ENCODE peak calls at places on chromosomes 4 and X, in eight cellular contexts. P is CD8-positive, alpha-beta T cell; B is A549; N is lower lobe of right lung; W is K562; E is MM.1S; O is HCT116; F is neuronal stem cell. A is an unnamed sample.

GRCh38 chrX:68889244-68889643 is 60.4 kb downstream of the EFNB1 start:
- DNase-seq in O (no peak), N (no peak), F (no peak), E (no peak), W (no peak), P (no peak), B (no peak), A (no peak)

GRCh38 chrX:16469870-16470269 is 180.1 kb upstream of the S100G start:
- DNase-seq in E (no peak), B (no peak), N (no peak), P (no peak), F (no peak), W (peak; percentile 7), O (no peak), A (peak; percentile 17)

GRCh38 chr4:19727141-19727540 is 524.6 kb upstream of the SLIT2 start:
- DNase-seq in B (no peak), P (no peak), W (no peak), E (no peak), O (no peak), F (no peak), N (no peak), A (no peak)

GRCh38 chr4:153555730-153556440 is 89.7 kb downstream of the TMEM131L start:
- DNase-seq in O (no peak), E (no peak), N (no peak), F (no peak), W (no peak), P (no peak), B (no peak), A (no peak)

GRCh38 chr4:117477925-117478324 is 392.5 kb upstream of the TRAM1L1 start:
- DNase-seq in O (no peak), N (no peak), W (no peak), B (no peak), P (no peak), F (no peak), E (no peak), A (no peak)

GRCh38 chr4:151329217-151330007 is 4.0 kb upstream of the SH3D19 start:
- DNase-seq in E (no peak), N (no peak), F (no peak), B (no peak), O (no peak), P (no peak), W (no peak), A (no peak)

GRCh38 chrX:139559383-139560042 is 29.0 kb downstream of the F9 start:
- DNase-seq in E (peak; percentile 68), O (peak; percentile 24), W (peak; percentile 4), F (peak; percentile 45), B (peak; percentile 2), N (no peak), P (no peak), A (peak; percentile 92)

GRCh38 chrX:18461431-18461830 is 36.0 kb downstream of the CDKL5 start:
- DNase-seq in F (no peak), N (no peak), P (no peak), W (no peak), O (no peak), B (no peak), E (no peak), A (no peak)

GRCh38 chrX:124239324-124239723 is 93.1 kb upstream of the TEX13D start:
- DNase-seq in B (no peak), N (no peak), E (no peak), O (no peak), F (no peak), P (no peak), W (no peak), A (no peak)

GRCh38 chr4:113355550-113356371 is 306.3 kb downstream of the ANK2 start:
- DNase-seq in P (peak; percentile 72), F (no peak), O (peak; percentile 93), W (no peak), E (peak; percentile 30), B (no peak), N (no peak), A (no peak)

GRCh38 chrX:155000841-155001240 is 21.7 kb downstream of the F8 start:
- DNase-seq in B (no peak), E (no peak), P (no peak), N (no peak), W (no peak), O (no peak), F (no peak), A (no peak)

GRCh38 chr4:181008164-181008563 is 1235.0 kb upstream of the TENM3 start:
- DNase-seq in B (no peak), P (no peak), W (no peak), E (no peak), F (no peak), O (no peak), N (no peak), A (no peak)

DNA sequence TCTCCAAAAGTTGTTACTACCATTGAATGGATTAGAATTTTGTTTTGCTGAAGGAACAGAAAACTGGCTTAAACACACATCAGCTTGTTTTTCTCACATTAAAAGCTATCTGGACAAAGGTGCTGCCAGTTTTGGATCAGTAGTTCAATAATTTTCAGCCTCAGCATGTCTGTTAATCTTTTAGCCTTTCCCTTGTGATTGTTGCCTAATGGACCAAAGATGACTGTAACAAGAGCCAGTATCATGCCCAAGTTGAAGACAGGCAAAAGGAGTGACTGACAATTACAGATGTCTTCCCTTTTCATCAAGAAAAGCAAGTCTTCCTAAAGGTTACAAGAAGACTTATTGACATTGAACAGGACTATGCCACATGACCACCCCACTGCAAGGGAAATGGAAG is 419.7 kb downstream of the MAPK10 start:
- DNase-seq in E (no peak), B (no peak), N (no peak), W (no peak), P (no peak), O (no peak), F (no peak), A (no peak)
- H3K4me1 ChIP-seq in E (no peaks in the 10 kb centered on the region), B (peaks cover 15% of the 10 kb centered on the region), N (no peaks in the 10 kb centered on the region), W (no peaks in the 10 kb centered on the region), P (no peaks in the 10 kb centered on the region), O (no peaks in the 10 kb centered on the region), F (no peaks in the 10 kb centered on the region), A (peaks cover 8% of the 10 kb centered on the region)

GRCh38 chrX:34560180-34560579 is 96.9 kb downstream of the TMEM47 start:
- DNase-seq in B (no peak), E (no peak), F (no peak), N (no peak), W (no peak), O (no peak), P (no peak), A (no peak)

GRCh38 chrX:34563809-34564208 is 93.3 kb downstream of the TMEM47 start:
- DNase-seq in N (no peak), O (no peak), P (no peak), B (no peak), F (no peak), W (no peak), E (no peak), A (no peak)

GRCh38 chrX:34559325-34559724 is 97.8 kb downstream of the TMEM47 start:
- DNase-seq in N (no peak), F (no peak), P (no peak), E (peak; percentile 7), W (no peak), B (no peak), O (no peak), A (no peak)

GRCh38 chrX:34562006-34562405 is 95.1 kb downstream of the TMEM47 start:
- DNase-seq in W (no peak), O (no peak), B (no peak), F (no peak), E (no peak), P (no peak), N (no peak), A (no peak)

DNA sequence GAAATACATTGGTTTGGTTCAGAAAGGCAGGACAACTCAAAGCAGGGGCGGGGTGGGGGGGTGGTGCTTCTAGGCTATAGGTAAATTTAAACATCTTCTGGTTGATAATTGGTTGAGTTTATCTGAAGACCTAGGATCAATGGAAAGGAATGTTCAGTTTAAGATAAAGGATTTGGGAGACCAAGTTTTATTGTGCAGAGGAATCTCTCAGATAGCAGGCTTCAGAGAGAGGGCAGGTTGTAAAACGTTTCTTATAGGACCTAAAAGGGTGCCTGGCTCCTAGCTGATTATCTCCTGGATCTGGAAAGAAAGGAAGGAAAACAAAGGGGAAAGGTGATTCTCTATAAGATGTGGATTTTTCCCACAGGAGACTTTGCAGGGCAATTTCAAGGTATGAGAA is 94.0 kb downstream of the TMEM47 start:
- DNase-seq in W (no peak), B (no peak), O (no peak), N (no peak), F (no peak), P (no peak), E (no peak), A (no peak)
- H3K4me1 ChIP-seq in W (no peaks in the 10 kb centered on the region), B (no peaks in the 10 kb centered on the region), O (no peaks in the 10 kb centered on the region), N (no peaks in the 10 kb centered on the region), F (no peaks in the 10 kb centered on the region), P (no peaks in the 10 kb centered on the region), E (no peaks in the 10 kb centered on the region), A (no peaks in the 10 kb centered on the region)

GRCh38 chr4:7807351-7807921 is 132.2 kb downstream of the AFAP1 start:
- DNase-seq in B (no peak), E (no peak), O (no peak), N (no peak), F (no peak), W (no peak), P (no peak), A (no peak)
- H3K4me1 ChIP-seq in B (peaks cover 75% of the 10 kb centered on the region), E (no peaks in the 10 kb centered on the region), O (peaks cover 7% of the 10 kb centered on the region), N (peaks cover 61% of the 10 kb centered on the region), F (peaks cover 32% of the 10 kb centered on the region), W (no peaks in the 10 kb centered on the region), P (no peaks in the 10 kb centered on the region), A (no peaks in the 10 kb centered on the region)

GRCh38 chrX:37785569-37785968 is 5.7 kb downstream of the CYBB start:
- DNase-seq in F (no peak), E (no peak), B (no peak), O (no peak), N (peak; percentile 51), P (no peak), W (no peak), A (no peak)

GRCh38 chrX:37787353-37787869 is 7.6 kb downstream of the CYBB start:
- DNase-seq in F (no peak), N (no peak), B (no peak), E (peak; percentile 36), P (no peak), O (no peak), W (no peak), A (no peak)

GRCh38 chrX:37783284-37783683 is 3.4 kb downstream of the CYBB start:
- DNase-seq in N (no peak), O (no peak), P (no peak), E (no peak), F (no peak), B (no peak), W (no peak), A (no peak)

GRCh38 chrX:37781808-37782207 is 1.9 kb downstream of the CYBB start:
- DNase-seq in E (no peak), P (no peak), F (no peak), W (no peak), N (no peak), B (no peak), O (no peak), A (no peak)

DNA sequence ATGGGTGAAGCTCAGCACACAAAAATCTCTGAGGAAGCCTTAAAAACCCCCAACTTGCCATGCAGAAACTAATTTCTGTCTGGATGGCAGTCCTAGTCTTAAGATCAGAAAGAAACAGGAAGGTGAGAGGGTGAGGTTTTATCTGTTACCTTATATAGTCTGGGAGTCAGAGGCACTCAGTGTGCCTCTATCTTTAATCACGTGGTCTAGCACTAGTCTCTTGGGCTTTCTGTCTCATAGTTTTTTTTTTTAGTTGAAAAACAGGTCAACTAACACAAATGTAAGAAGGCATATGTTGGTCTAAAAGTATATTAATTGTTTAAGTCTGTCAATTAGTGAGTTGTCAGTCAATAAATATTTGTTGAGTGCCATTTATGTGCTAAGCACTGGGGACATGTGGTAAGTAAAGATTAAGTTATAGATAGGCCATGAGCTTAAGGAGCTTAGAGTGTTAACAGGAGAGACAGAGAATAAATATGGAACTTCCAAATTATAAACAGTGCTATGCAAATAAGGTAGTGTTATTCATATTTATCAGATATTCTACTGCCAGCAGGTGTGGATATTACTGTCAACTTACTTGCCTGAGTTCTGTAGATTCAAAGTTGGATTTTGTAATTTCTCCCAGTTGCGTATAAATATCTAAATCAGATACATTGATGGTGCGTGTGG is 6.9 kb downstream of the CYBB start:
- DNase-seq in O (no peak), B (no peak), P (no peak), F (no peak), E (peak; percentile 79), W (no peak), N (no peak), A (no peak)
- H3K4me1 ChIP-seq in O (no peaks in the 10 kb centered on the region), B (no peaks in the 10 kb centered on the region), P (peaks cover 23% of the 10 kb centered on the region), F (no peaks in the 10 kb centered on the region), E (peaks cover 40% of the 10 kb centered on the region), W (peaks cover 7% of the 10 kb centered on the region), N (no peaks in the 10 kb centered on the region), A (peaks cover 4% of the 10 kb centered on the region)